ENCODE peak calls at places on chromosome 4, in ten cellular contexts. U is breast epithelium, K is transverse colon, L is GM23338, G is esophagus muscularis mucosa, F is GM12878, S is SK-N-MC, J is endothelial cell of umbilical vein, W is GM12891, O is prostate gland. R is an unnamed sample.

GRCh38 chr4:16860506-16860905 is 37.9 kb downstream of the LDB2 start:
- DNase-seq in U (no peak), K (no peak), L (no peak), G (no peak), F (no peak), S (no peak), J (peak; percentile 85), W (no peak), O (no peak), R (no peak)

GRCh38 chr4:62018537-62018936 is 818.4 kb downstream of the ADGRL3 start:
- DNase-seq in U (no peak), K (no peak), L (peak; percentile 37), G (no peak), F (no peak), S (no peak), J (no peak), W (no peak), O (no peak), R (no peak)

GRCh38 chr4:113646456-113646809 is 115.1 kb downstream of the CAMK2D start:
- DNase-seq in U (no peak), K (peak; percentile 63), L (peak; percentile 73), G (no peak), F (no peak), S (no peak), J (no peak), W (no peak), O (peak; percentile 6), R (no peak)

GRCh38 chr4:11427201-11427996 is 1.3 kb downstream of the HS3ST1 start:
- DNase-seq in U (no peak), K (no peak), L (peak; percentile 57), G (no peak), F (no peak), S (no peak), J (no peak), W (no peak), O (no peak), R (no peak)

GRCh38 chr4:102640669-102641068 is 120.1 kb downstream of the MANBA start:
- DNase-seq in U (no peak), K (no peak), L (no peak), G (no peak), F (no peak), S (no peak), J (peak; percentile 53), W (no peak), O (no peak), R (no peak)

GRCh38 chr4:128354205-128354821 is 66.7 kb upstream of the PGRMC2 start:
- DNase-seq in U (no peak), K (peak; percentile 17), L (peak; percentile 38), G (no peak), F (no peak), S (no peak), J (peak; percentile 92), W (no peak), O (no peak), R (peak; percentile 68)

GRCh38 chr4:99052902-99053301 is 35.7 kb downstream of the ADH5 start:
- DNase-seq in U (no peak), K (no peak), L (no peak), G (no peak), F (no peak), S (no peak), J (no peak), W (no peak), O (no peak), R (no peak)

GRCh38 chr4:111602848-111603247 is 542.4 kb upstream of the FAM241A start:
- DNase-seq in U (no peak), K (no peak), L (peak; percentile 18), G (no peak), F (no peak), S (peak; percentile 6), J (peak; percentile 38), W (no peak), O (no peak), R (no peak)

GRCh38 chr4:169366821-169367220 is 96.1 kb upstream of the SH3RF1 start:
- DNase-seq in U (no peak), K (no peak), L (no peak), G (no peak), F (no peak), S (no peak), J (no peak), W (no peak), O (no peak), R (no peak)

GRCh38 chr4:82758701-82759685 is 39.6 kb downstream of the SCD5 start:
- DNase-seq in U (no peak), K (no peak), L (peak; percentile 21), G (no peak), F (no peak), S (no peak), J (no peak), W (no peak), O (no peak), R (no peak)

GRCh38 chr4:627751-628150 is 2.4 kb downstream of the PDE6B start:
- DNase-seq in U (peak; percentile 27), K (no peak), L (no peak), G (no peak), F (no peak), S (no peak), J (no peak), W (no peak), O (no peak), R (no peak)

GRCh38 chr4:182628000-182628399 is 289.2 kb downstream of the DCTD start:
- DNase-seq in U (no peak), K (no peak), L (no peak), G (no peak), F (no peak), S (no peak), J (no peak), W (no peak), O (no peak), R (no peak)

GRCh38 chr4:113636877-113637276 is 124.7 kb downstream of the CAMK2D start:
- DNase-seq in U (no peak), K (no peak), L (no peak), G (no peak), F (no peak), S (no peak), J (no peak), W (no peak), O (no peak), R (no peak)

GRCh38 chr4:152727784-152728183 is 48.0 kb upstream of the TMEM154 start:
- DNase-seq in U (no peak), K (no peak), L (no peak), G (no peak), F (no peak), S (no peak), J (no peak), W (no peak), O (no peak), R (no peak)

DNA sequence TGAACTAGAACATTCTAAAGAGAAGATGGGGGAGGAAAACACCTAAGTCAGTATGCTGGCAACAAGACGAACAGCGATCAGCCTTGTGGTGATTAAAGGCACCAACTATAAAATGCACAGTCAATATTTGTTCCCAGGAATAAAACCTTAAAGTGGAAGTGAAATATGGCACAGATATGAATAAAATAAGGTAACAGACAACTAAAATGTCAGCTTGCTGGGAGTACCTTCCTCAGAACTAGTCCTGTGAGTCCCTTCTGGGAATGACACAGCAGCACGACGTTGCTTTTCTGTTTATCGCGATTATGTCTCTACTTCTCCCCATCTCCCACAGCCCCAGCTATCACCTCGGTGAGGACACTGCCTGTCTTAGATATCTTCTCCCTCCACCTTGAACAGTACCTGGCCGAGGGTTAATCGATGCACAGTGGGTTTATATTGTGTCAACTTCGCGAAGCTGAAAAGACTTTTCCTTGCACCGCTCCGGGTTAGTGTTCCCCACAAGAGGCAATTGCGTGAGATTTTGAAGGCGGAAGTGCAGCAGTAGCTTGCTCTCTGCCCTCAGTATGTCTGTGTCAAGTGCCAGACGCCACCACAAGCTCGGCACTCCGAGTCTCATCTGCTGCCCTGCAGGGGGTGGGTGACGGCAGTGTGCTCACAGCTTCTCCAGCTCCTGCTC is 17.4 kb downstream of the MTNR1A start:
- DNase-seq in U (no peak), K (no peak), L (no peak), G (no peak), F (no peak), S (no peak), J (no peak), W (no peak), O (no peak), R (no peak)
- TF ChIP-seq POLR2AphosphoS5 in U (no peak), K (no peak), L (no peak), G (no peak), F (no peak), S (no peak), J (no peak), W (no peak), O (peak; percentile 5), R (no peak)

GRCh38 chr4:141133146-141134006 is at the start of gene RNF150:
- DNase-seq in U (peak; percentile 62), K (peak; percentile 58), L (peak; percentile 95), G (peak; percentile 96), F (peak; percentile 9), S (peak; percentile 83), J (peak; percentile 79), W (peak; percentile 41), O (peak; percentile 79), R (peak; percentile 60)
- TF ChIP-seq POLR2AphosphoS5 in U (no peak), K (peak; percentile 9), L (no peak), G (peak; percentile 56), F (no peak), S (peak; percentile 16), J (no peak), W (no peak), O (peak; percentile 54), R (no peak)

GRCh38 chr4:185343726-185344581 is 51.8 kb downstream of the LRP2BP start:
- DNase-seq in U (no peak), K (peak; percentile 25), L (no peak), G (no peak), F (no peak), S (no peak), J (peak; percentile 57), W (no peak), O (no peak), R (no peak)
- TF ChIP-seq POLR2AphosphoS5 in U (no peak), K (peak; percentile 56), L (no peak), G (no peak), F (no peak), S (no peak), J (no peak), W (no peak), O (no peak), R (no peak)

GRCh38 chr4:56217383-56217890 is 169.9 kb downstream of the AASDH start:
- DNase-seq in U (no peak), K (no peak), L (no peak), G (no peak), F (no peak), S (no peak), J (no peak), W (no peak), O (no peak), R (no peak)

GRCh38 chr4:56218230-56218895 is 168.9 kb downstream of the AASDH start:
- DNase-seq in U (no peak), K (no peak), L (no peak), G (no peak), F (no peak), S (no peak), J (no peak), W (no peak), O (no peak), R (no peak)

GRCh38 chr4:56215901-56216300 is 171.4 kb downstream of the AASDH start:
- DNase-seq in U (no peak), K (peak; percentile 72), L (peak; percentile 43), G (no peak), F (no peak), S (no peak), J (peak; percentile 26), W (no peak), O (no peak), R (peak; percentile 47)

GRCh38 chr4:56220261-56220660 is 167.0 kb downstream of the AASDH start:
- DNase-seq in U (no peak), K (no peak), L (no peak), G (no peak), F (no peak), S (no peak), J (no peak), W (no peak), O (no peak), R (no peak)

GRCh38 chr4:56219447-56219846 is 167.8 kb downstream of the AASDH start:
- DNase-seq in U (no peak), K (no peak), L (no peak), G (no peak), F (no peak), S (no peak), J (no peak), W (no peak), O (no peak), R (no peak)
- TF ChIP-seq POLR2AphosphoS5 in U (no peak), K (no peak), L (no peak), G (no peak), F (no peak), S (no peak), J (no peak), W (no peak), O (no peak), R (no peak)

R was measured in stomach.